ENCODE peak calls at places on chromosome 10, in six cellular contexts. F is sigmoid colon, B is GM23338, R is breast epithelium, V is H1, S is GM12878. K is an unnamed sample.

GRCh38 chr10:126384269-126384873 is 3.9 kb downstream of the ADAM12 start:
- DNase-seq in V (no peak), F (no peak), B (no peak), S (no peak), R (no peak), K (no peak)

GRCh38 chr10:116287906-116288501 is 15.0 kb upstream of the GFRA1 start:
- DNase-seq in S (no peak), R (no peak), B (peak; percentile 70), F (no peak), V (no peak), K (no peak)

GRCh38 chr10:49325131-49325915 is 26.4 kb downstream of the C10orf71 start:
- DNase-seq in B (no peak), F (no peak), V (no peak), R (no peak), S (no peak), K (no peak)

GRCh38 chr10:31187607-31188210 is 131.3 kb upstream of the ZEB1 start:
- DNase-seq in V (no peak), F (no peak), R (no peak), B (no peak), S (no peak), K (no peak)

GRCh38 chr10:44878704-44879530 is 32.2 kb upstream of the TMEM72 start:
- DNase-seq in R (peak; percentile 76), F (peak; percentile 95), B (peak; percentile 93), S (no peak), V (peak; percentile 90), K (peak; percentile 90)

GRCh38 chr10:103715430-103715829 is 139.9 kb downstream of the SH3PXD2A start:
- DNase-seq in S (no peak), B (no peak), F (no peak), R (no peak), V (no peak), K (no peak)

GRCh38 chr10:57624856-57625592 is 642.7 kb downstream of the IPMK start:
- DNase-seq in R (no peak), V (no peak), S (no peak), B (no peak), F (no peak), K (no peak)

GRCh38 chr10:3330687-3331086 is 158.1 kb upstream of the PITRM1 start:
- DNase-seq in B (no peak), V (no peak), R (no peak), F (no peak), S (no peak), K (peak; percentile 63)

GRCh38 chr10:115727114-115727513 is 545.9 kb downstream of the GFRA1 start:
- DNase-seq in B (no peak), V (no peak), F (no peak), R (no peak), S (no peak), K (no peak)

GRCh38 chr10:86798030-86798429 is 41.6 kb downstream of the BMPR1A start:
- DNase-seq in V (no peak), R (no peak), B (no peak), S (no peak), F (no peak), K (no peak)

GRCh38 chr10:90779573-90779972 is 78.3 kb downstream of the HTR7 start:
- DNase-seq in R (no peak), S (no peak), F (no peak), B (peak; percentile 63), V (no peak), K (no peak)

GRCh38 chr10:103616705-103617361 is 123.3 kb downstream of the NEURL1 start:
- DNase-seq in S (no peak), B (no peak), R (peak; percentile 53), V (no peak), F (peak; percentile 91), K (no peak)

GRCh38 chr10:71531485-71532446 is 135.0 kb downstream of the CDH23 start:
- DNase-seq in F (no peak), B (no peak), S (no peak), V (no peak), R (no peak), K (no peak)

GRCh38 chr10:3850999-3851937 is 66.3 kb upstream of the KLF6 start:
- DNase-seq in S (peak; percentile 72), F (no peak), R (peak; percentile 16), V (no peak), B (no peak), K (no peak)

GRCh38 chr10:55820478-55820877 is 540.6 kb downstream of the ZWINT start:
- DNase-seq in F (no peak), R (no peak), B (peak; percentile 48), S (no peak), V (no peak), K (no peak)

GRCh38 chr10:33927347-33927746 is 592.9 kb upstream of the NRP1 start:
- DNase-seq in R (peak; percentile 84), B (no peak), F (no peak), S (no peak), V (no peak), K (no peak)

GRCh38 chr10:70672165-70672992 is at the start of gene ADAMTS14:
- DNase-seq in R (no peak), V (peak; percentile 69), S (no peak), F (no peak), B (peak; percentile 78), K (peak; percentile 73)

GRCh38 chr10:70513848-70514309 is 35.3 kb downstream of the PALD1 start:
- DNase-seq in B (peak; percentile 35), F (no peak), S (peak; percentile 51), V (peak; percentile 63), R (no peak), K (peak; percentile 84)

GRCh38 chr10:30215631-30216030 is 133.4 kb downstream of the MTPAP start:
- DNase-seq in S (no peak), R (no peak), F (peak; percentile 63), V (no peak), B (peak; percentile 33), K (no peak)

GRCh38 chr10:108421256-108421655 is 1256.8 kb upstream of the SORCS1 start:
- DNase-seq in S (no peak), F (no peak), V (no peak), R (no peak), B (no peak), K (no peak)

GRCh38 chr10:92691591-92692084 is 1.9 kb downstream of the HHEX start:
- DNase-seq in F (peak; percentile 78), R (no peak), S (no peak), B (peak; percentile 56), V (no peak), K (peak; percentile 95)

GRCh38 chr10:69952801-69953200 is 99.8 kb upstream of the MACROH2A2 start:
- DNase-seq in S (no peak), V (no peak), B (peak; percentile 81), R (no peak), F (no peak), K (no peak)

GRCh38 chr10:86946215-86947170 is 10.9 kb downstream of the MMRN2 start:
- DNase-seq in S (no peak), R (peak; percentile 17), B (no peak), F (peak; percentile 81), V (peak; percentile 49), K (no peak)

GRCh38 chr10:50312464-50313437 is 61.4 kb upstream of the ASAH2 start:
- DNase-seq in R (no peak), F (no peak), S (no peak), B (no peak), V (no peak), K (no peak)

GRCh38 chr10:63614371-63614891 is 93.2 kb downstream of the REEP3 start:
- DNase-seq in S (no peak), R (no peak), V (no peak), F (no peak), B (no peak), K (no peak)

GRCh38 chr10:35027567-35027966 is 62.6 kb downstream of the CUL2 start:
- DNase-seq in F (no peak), S (no peak), B (peak; percentile 45), V (no peak), R (no peak), K (no peak)

GRCh38 chr10:33901166-33901565 is 566.7 kb upstream of the NRP1 start:
- DNase-seq in S (no peak), F (no peak), V (no peak), R (peak; percentile 23), B (no peak), K (no peak)

GRCh38 chr10:113360870-113361269 is 192.0 kb upstream of the HABP2 start:
- DNase-seq in R (no peak), V (no peak), S (no peak), F (no peak), B (no peak), K (no peak)
- TF ChIP-seq CTCF in R (no peak), V (no peak), S (no peak), F (no peak), B (no peak), K (no peak)

GRCh38 chr10:14158575-14158974 is 172.1 kb downstream of the FRMD4A start:
- DNase-seq in S (no peak), R (no peak), V (no peak), B (no peak), F (no peak), K (no peak)

GRCh38 chr10:14162626-14163344 is 167.9 kb downstream of the FRMD4A start:
- DNase-seq in R (no peak), F (no peak), B (no peak), V (no peak), S (no peak), K (no peak)

GRCh38 chr10:14160299-14160698 is 170.4 kb downstream of the FRMD4A start:
- DNase-seq in V (no peak), F (no peak), S (no peak), R (no peak), B (no peak), K (no peak)

GRCh38 chr10:14163374-14164125 is 167.2 kb downstream of the FRMD4A start:
- DNase-seq in B (peak; percentile 18), V (no peak), S (no peak), R (no peak), F (no peak), K (no peak)
- TF ChIP-seq POLR2AphosphoS5 in B (no peak), V (no peak), S (no peak), R (no peak), F (no peak), K (no peak)

GRCh38 chr10:131310054-131310903 is 1.2 kb downstream of the TCERG1L start:
- DNase-seq in S (no peak), B (peak; percentile 24), R (no peak), F (no peak), V (no peak), K (no peak)
- TF ChIP-seq CTCF in S (peak; percentile 8), B (peak; percentile 53), R (no peak), F (no peak), V (no peak), K (no peak)

DNA sequence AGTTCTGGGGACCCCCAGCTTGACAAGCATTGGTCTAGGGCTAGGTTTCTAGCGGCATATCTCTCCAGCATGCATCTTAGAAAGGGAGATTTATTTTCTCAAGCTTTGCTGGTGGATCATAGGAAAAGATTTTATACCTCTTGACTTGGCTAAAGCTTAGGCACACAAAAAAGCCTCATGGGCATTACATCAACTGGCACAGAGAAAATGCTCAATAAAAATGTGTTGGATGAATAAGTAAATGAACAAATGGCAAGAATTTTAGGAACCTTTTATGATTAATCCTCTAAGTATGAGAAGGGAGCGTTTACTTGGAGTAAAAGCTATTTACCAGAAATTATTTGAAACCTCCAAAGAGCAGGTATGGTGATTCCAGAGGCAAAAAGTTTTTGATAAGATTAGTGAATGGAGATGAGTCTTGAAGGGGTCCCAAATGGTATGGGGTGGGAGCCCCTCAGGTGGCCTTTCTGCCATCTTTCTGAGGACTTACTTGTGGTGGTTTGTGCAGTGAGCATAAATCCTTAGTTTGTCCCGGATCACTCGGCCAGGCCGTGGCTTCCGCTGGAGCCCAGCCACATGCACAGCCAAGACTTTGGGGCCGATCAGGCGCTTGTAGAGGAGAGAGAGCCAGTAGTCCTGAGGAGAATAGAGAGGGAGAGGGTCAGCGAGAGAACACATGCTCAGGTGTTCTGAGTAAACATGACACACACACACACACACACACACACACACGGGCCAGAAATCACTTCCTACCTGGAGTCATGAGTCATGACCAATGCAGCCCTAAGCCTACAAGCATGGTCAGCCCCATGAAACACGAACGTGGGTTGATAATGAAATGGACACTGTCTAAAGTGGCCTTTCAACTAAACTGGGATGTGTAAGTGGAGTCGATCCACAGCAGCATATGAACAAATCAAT is 43.1 kb upstream of the HPS1 start:
- DNase-seq in V (no peak), R (no peak), F (no peak), S (no peak), B (no peak), K (no peak)
- TF ChIP-seq POLR2AphosphoS5 in V (no peak), R (no peak), F (no peak), S (no peak), B (no peak), K (no peak)